ENCODE peak calls at places on chromosomes 2 and 18, in five cellular contexts. One of them, this sample, is unnamed.

GRCh38 chr2:19575618-19576017 is 217.2 kb upstream of the OSR1 start:
- DNase-seq in lower lobe of right lung: no peak
- DNase-seq in SJSA1: no peak
- DNase-seq in adrenal gland: no peak
- DNase-seq in cardiac muscle cell: no peak
- DNase-seq in this sample: no peak

GRCh38 chr2:103525757-103526156 is 763.9 kb downstream of the TMEM182 start:
- DNase-seq in lower lobe of right lung: no peak
- DNase-seq in adrenal gland: no peak
- DNase-seq in cardiac muscle cell: no peak
- DNase-seq in SJSA1: no peak
- DNase-seq in this sample: no peak

GRCh38 chr2:15949551-15949950 is 9.2 kb downstream of the MYCN start:
- DNase-seq in lower lobe of right lung: no peak
- DNase-seq in adrenal gland: no peak
- DNase-seq in cardiac muscle cell: no peak
- DNase-seq in SJSA1: no peak
- DNase-seq in this sample: no peak

GRCh38 chr2:164134368-164134767 is 398.6 kb upstream of the FIGN start:
- DNase-seq in SJSA1: no peak
- DNase-seq in adrenal gland: no peak
- DNase-seq in lower lobe of right lung: no peak
- DNase-seq in cardiac muscle cell: peak; percentile 2
- DNase-seq in this sample: no peak

GRCh38 chr2:164625378-164625971 is 4.2 kb upstream of the GRB14 start:
- DNase-seq in adrenal gland: no peak
- DNase-seq in cardiac muscle cell: peak; percentile 55
- DNase-seq in lower lobe of right lung: no peak
- DNase-seq in SJSA1: peak; percentile 3
- DNase-seq in this sample: no peak

GRCh38 chr2:38716185-38716584 is 35.0 kb downstream of the SRSF7 start:
- DNase-seq in adrenal gland: no peak
- DNase-seq in lower lobe of right lung: no peak
- DNase-seq in SJSA1: no peak
- DNase-seq in cardiac muscle cell: peak; percentile 88
- DNase-seq in this sample: no peak

GRCh38 chr2:7691961-7692656 is 774.9 kb downstream of the RNF144A start:
- DNase-seq in lower lobe of right lung: no peak
- DNase-seq in cardiac muscle cell: no peak
- DNase-seq in SJSA1: no peak
- DNase-seq in adrenal gland: no peak
- DNase-seq in this sample: no peak

GRCh38 chr18:63677490-63678225 is 16.0 kb upstream of the SERPINB3 start:
- DNase-seq in adrenal gland: no peak
- DNase-seq in lower lobe of right lung: no peak
- DNase-seq in cardiac muscle cell: peak; percentile 5
- DNase-seq in SJSA1: no peak
- DNase-seq in this sample: no peak

GRCh38 chr2:15205562-15205961 is 355.6 kb downstream of the NBAS start:
- DNase-seq in lower lobe of right lung: no peak
- DNase-seq in SJSA1: no peak
- DNase-seq in cardiac muscle cell: no peak
- DNase-seq in adrenal gland: no peak
- DNase-seq in this sample: no peak

GRCh38 chr2:74708883-74709282 is 54.8 kb downstream of the SEMA4F start:
- DNase-seq in adrenal gland: no peak
- DNase-seq in SJSA1: no peak
- DNase-seq in lower lobe of right lung: no peak
- DNase-seq in cardiac muscle cell: peak; percentile 82
- DNase-seq in this sample: no peak

GRCh38 chr2:55048925-55049793 is 1.1 kb downstream of the RTN4 start:
- DNase-seq in cardiac muscle cell: peak; percentile 88
- DNase-seq in SJSA1: peak; percentile 83
- DNase-seq in lower lobe of right lung: peak; percentile 91
- DNase-seq in adrenal gland: peak; percentile 89
- DNase-seq in this sample: peak; percentile 43

GRCh38 chr2:72457801-72458516 is 310.3 kb upstream of the CYP26B1 start:
- DNase-seq in SJSA1: no peak
- DNase-seq in adrenal gland: no peak
- DNase-seq in lower lobe of right lung: no peak
- DNase-seq in cardiac muscle cell: peak; percentile 44
- DNase-seq in this sample: no peak

GRCh38 chr18:23226930-23227728 is 91.8 kb downstream of the CABLES1 start:
- DNase-seq in lower lobe of right lung: no peak
- DNase-seq in SJSA1: peak; percentile 65
- DNase-seq in adrenal gland: no peak
- DNase-seq in cardiac muscle cell: peak; percentile 92
- DNase-seq in this sample: no peak

GRCh38 chr2:42914860-42915259 is 122.5 kb upstream of the HAAO start:
- DNase-seq in lower lobe of right lung: no peak
- DNase-seq in cardiac muscle cell: no peak
- DNase-seq in SJSA1: no peak
- DNase-seq in adrenal gland: no peak
- DNase-seq in this sample: no peak

GRCh38 chr2:32947076-32947483 is 327 bp downstream of the LTBP1 start:
- DNase-seq in lower lobe of right lung: no peak
- DNase-seq in adrenal gland: peak; percentile 11
- DNase-seq in cardiac muscle cell: no peak
- DNase-seq in SJSA1: peak; percentile 19
- DNase-seq in this sample: no peak

DNA sequence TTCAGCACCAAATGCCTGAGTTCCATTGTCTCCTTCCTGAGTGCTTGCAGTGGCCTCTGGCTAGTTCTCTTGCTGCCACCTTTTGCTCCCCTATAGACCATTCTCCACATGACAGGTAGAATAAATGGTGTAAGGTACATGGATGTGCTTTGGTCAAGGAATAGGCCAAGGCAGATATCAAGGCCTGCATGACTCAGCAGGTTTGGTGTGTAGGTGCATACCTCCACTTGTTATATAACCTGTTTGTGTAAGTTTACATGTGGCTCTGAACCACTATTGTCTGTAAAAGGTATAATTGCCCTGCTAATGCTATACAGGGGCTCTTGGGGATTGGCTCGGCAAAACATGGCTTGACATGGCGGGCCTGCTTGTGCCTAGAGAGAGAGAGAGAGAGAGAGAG is 143.5 kb downstream of the KLHL14 start:
- DNase-seq in cardiac muscle cell: no peak
- DNase-seq in lower lobe of right lung: no peak
- DNase-seq in adrenal gland: no peak
- DNase-seq in SJSA1: no peak
- DNase-seq in this sample: no peak
- H3K4me1 ChIP-seq in cardiac muscle cell: no peaks in the 10 kb centered on the region
- H3K4me1 ChIP-seq in lower lobe of right lung: no peaks in the 10 kb centered on the region
- H3K4me1 ChIP-seq in adrenal gland: no peaks in the 10 kb centered on the region
- H3K4me1 ChIP-seq in SJSA1: no peaks in the 10 kb centered on the region
- H3K4me1 ChIP-seq in this sample: no peaks in the 10 kb centered on the region

GRCh38 chr2:36406296-36406695 is 50.7 kb downstream of the CRIM1 start:
- DNase-seq in lower lobe of right lung: no peak
- DNase-seq in cardiac muscle cell: no peak
- DNase-seq in SJSA1: no peak
- DNase-seq in adrenal gland: no peak
- DNase-seq in this sample: no peak
- H3K27ac ChIP-seq in lower lobe of right lung: no peak overlapping the region
- H3K27ac ChIP-seq in cardiac muscle cell: no peak overlapping the region
- H3K27ac ChIP-seq in SJSA1: peak overlapping the region; percentile 16
- H3K27ac ChIP-seq in adrenal gland: no peak overlapping the region
- H3K27ac ChIP-seq in this sample: no peak overlapping the region

DNA sequence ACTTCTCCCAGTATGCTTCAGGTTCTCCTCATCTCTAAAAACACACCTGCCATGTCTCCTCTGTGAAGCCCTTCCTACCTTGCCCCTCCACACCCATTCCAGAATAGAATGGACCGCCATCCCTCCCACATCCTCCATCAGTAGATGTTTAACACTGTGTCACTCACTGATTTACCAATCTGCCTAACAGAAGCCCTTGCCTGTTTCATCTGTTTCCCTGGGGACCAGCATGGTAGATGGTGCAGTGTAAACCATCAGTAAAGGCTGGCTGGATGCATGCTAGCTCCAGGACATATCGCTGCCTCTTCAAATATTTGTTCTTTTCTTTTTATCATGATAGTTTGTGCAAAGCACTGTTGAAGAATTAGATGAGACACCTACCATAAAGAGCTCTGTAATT is 271.4 kb downstream of the PIEZO2 start:
- DNase-seq in lower lobe of right lung: no peak
- DNase-seq in cardiac muscle cell: no peak
- DNase-seq in SJSA1: no peak
- DNase-seq in adrenal gland: no peak
- DNase-seq in this sample: no peak
- H3K4me1 ChIP-seq in lower lobe of right lung: no peaks in the 10 kb centered on the region
- H3K4me1 ChIP-seq in cardiac muscle cell: no peaks in the 10 kb centered on the region
- H3K4me1 ChIP-seq in SJSA1: no peaks in the 10 kb centered on the region
- H3K4me1 ChIP-seq in adrenal gland: no peaks in the 10 kb centered on the region
- H3K4me1 ChIP-seq in this sample: no peaks in the 10 kb centered on the region

DNA sequence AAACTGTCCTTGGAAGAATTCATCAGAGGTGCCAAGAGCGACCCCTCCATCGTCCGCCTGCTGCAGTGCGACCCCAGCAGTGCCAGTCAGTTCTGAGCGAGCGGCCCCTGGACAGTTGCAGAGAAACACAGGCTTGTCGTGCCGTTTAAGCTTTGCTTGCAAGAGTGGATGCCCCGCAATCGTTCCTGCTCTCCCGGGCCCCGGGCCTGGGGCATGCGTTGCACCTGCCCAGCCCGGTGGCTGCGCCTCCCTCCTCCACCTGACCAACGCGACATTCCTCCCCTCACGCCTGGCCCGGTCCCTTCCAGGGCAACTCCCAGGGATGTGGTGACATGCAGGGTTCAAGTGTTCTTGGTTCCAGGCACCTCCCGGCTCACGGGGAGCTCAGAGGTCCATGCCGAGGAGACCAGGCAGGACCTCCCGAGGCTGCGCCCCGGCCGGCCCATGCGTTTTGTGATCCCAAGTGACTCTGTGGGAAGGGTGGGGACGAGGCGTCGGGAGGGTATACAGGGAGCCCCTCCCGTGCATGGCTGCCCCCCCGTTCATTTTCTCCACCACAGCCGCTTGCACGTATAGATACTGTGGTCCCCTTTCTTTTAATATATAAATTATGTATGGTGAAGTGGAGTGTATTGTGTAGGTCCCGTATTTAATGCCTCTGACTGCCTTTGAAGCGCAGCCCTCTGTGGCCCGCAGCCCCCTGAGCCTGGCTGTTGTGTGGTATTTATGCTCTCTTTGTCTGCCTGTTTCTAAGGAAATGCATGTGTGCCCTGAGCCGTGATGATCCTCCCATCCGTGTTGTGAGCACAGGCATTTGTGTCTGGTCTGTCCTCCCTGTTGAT is 21.2 kb downstream of the ODC1 start:
- DNase-seq in cardiac muscle cell: no peak
- DNase-seq in SJSA1: no peak
- DNase-seq in lower lobe of right lung: no peak
- DNase-seq in adrenal gland: no peak
- DNase-seq in this sample: no peak
- H3K27ac ChIP-seq in cardiac muscle cell: no peak overlapping the region
- H3K27ac ChIP-seq in SJSA1: no peak overlapping the region
- H3K27ac ChIP-seq in lower lobe of right lung: no peak overlapping the region
- H3K27ac ChIP-seq in adrenal gland: no peak overlapping the region
- H3K27ac ChIP-seq in this sample: no peak overlapping the region

GRCh38 chr2:47301277-47301618 is 101.7 kb upstream of the MSH2 start:
- DNase-seq in lower lobe of right lung: no peak
- DNase-seq in adrenal gland: no peak
- DNase-seq in cardiac muscle cell: no peak
- DNase-seq in SJSA1: no peak
- DNase-seq in this sample: no peak
- H3K4me1 ChIP-seq in lower lobe of right lung: peaks cover 18% of the 10 kb centered on the region
- H3K4me1 ChIP-seq in adrenal gland: peaks cover 12% of the 10 kb centered on the region
- H3K4me1 ChIP-seq in cardiac muscle cell: peaks cover 16% of the 10 kb centered on the region
- H3K4me1 ChIP-seq in SJSA1: peaks cover 8% of the 10 kb centered on the region
- H3K4me1 ChIP-seq in this sample: no peaks in the 10 kb centered on the region

DNA sequence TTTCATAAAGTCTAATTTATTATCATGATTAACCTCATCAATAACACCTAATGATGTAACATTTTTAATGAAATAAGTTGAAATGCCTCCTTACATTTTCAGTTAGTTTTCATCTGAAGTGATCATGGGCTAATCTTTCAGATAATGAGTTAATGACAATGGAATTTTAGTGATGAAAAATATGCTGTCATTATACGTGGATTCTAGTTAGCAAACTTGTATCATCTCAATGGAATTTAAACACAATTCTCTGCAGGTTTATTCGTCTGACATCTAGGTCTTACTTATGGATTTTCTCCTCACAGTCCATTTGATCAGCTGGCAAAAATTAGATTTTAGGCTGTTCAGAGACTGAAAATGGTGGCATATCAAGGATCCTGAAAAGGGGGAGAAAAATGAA is 885.0 kb downstream of the SLC4A3 start:
- DNase-seq in SJSA1: peak; percentile 53
- DNase-seq in cardiac muscle cell: peak; percentile 37
- DNase-seq in adrenal gland: no peak
- DNase-seq in lower lobe of right lung: no peak
- DNase-seq in this sample: no peak
- H3K27ac ChIP-seq in SJSA1: peak overlapping the region; percentile 88
- H3K27ac ChIP-seq in cardiac muscle cell: no peak overlapping the region
- H3K27ac ChIP-seq in adrenal gland: no peak overlapping the region
- H3K27ac ChIP-seq in lower lobe of right lung: no peak overlapping the region
- H3K27ac ChIP-seq in this sample: no peak overlapping the region

GRCh38 chr2:177231270-177231669 is 18.7 kb downstream of the HNRNPA3 start:
- DNase-seq in cardiac muscle cell: no peak
- DNase-seq in lower lobe of right lung: no peak
- DNase-seq in SJSA1: no peak
- DNase-seq in adrenal gland: no peak
- DNase-seq in this sample: no peak

GRCh38 chr2:177232098-177232704 is 19.6 kb downstream of the HNRNPA3 start:
- DNase-seq in cardiac muscle cell: no peak
- DNase-seq in adrenal gland: no peak
- DNase-seq in SJSA1: no peak
- DNase-seq in lower lobe of right lung: no peak
- DNase-seq in this sample: no peak

GRCh38 chr2:177235855-177236437 is 23.4 kb downstream of the HNRNPA3 start:
- DNase-seq in cardiac muscle cell: no peak
- DNase-seq in SJSA1: no peak
- DNase-seq in adrenal gland: peak; percentile 74
- DNase-seq in lower lobe of right lung: no peak
- DNase-seq in this sample: no peak

GRCh38 chr2:177237932-177238331 is 25.3 kb downstream of the HNRNPA3 start:
- DNase-seq in SJSA1: no peak
- DNase-seq in adrenal gland: no peak
- DNase-seq in cardiac muscle cell: no peak
- DNase-seq in lower lobe of right lung: no peak
- DNase-seq in this sample: no peak

GRCh38 chr2:177234267-177234666 is 21.7 kb downstream of the HNRNPA3 start:
- DNase-seq in lower lobe of right lung: no peak
- DNase-seq in cardiac muscle cell: no peak
- DNase-seq in adrenal gland: no peak
- DNase-seq in SJSA1: no peak
- DNase-seq in this sample: no peak
- H3K4me1 ChIP-seq in lower lobe of right lung: peaks cover 59% of the 10 kb centered on the region
- H3K4me1 ChIP-seq in cardiac muscle cell: peaks cover 13% of the 10 kb centered on the region
- H3K4me1 ChIP-seq in adrenal gland: peaks cover 59% of the 10 kb centered on the region
- H3K4me1 ChIP-seq in SJSA1: peaks cover 20% of the 10 kb centered on the region
- H3K4me1 ChIP-seq in this sample: peaks cover 4% of the 10 kb centered on the region

This sample was measured in naive thymus-derived CD4-positive, alpha-beta T cell.